ENCODE peak calls at places on chromosomes 11 and 22, in four cellular contexts. X, P, K and S are unnamed samples.

GRCh38 chr11:86660011-86660595 is 12.3 kb downstream of the ME3 start:
- DNase-seq in X (no peak), P (peak), K (no peak), S (no peak)

GRCh38 chr11:62958547-62959071 is 26.2 kb downstream of the SLC22A6 start:
- DNase-seq in X (no peak), P (no peak), K (no peak), S (no peak)

GRCh38 chr11:119728226-119728626 is 774 bp downstream of the NECTIN1 start:
- DNase-seq in X (no peak), P (no peak), K (no peak), S (no peak)

GRCh38 chr22:37546436-37547248 is 13.6 kb upstream of the CDC42EP1 start:
- DNase-seq in X (peak), P (peak), K (no peak), S (no peak)

GRCh38 chr11:104784684-104785460 is 113.4 kb downstream of the CASP12 start:
- DNase-seq in X (no peak), P (no peak), K (no peak), S (no peak)

GRCh38 chr22:49767355-49768062 is 60.2 kb downstream of the BRD1 start:
- DNase-seq in X (peak), P (peak), K (no peak), S (peak)

GRCh38 chr11:61869636-61870428 is 21.5 kb downstream of the FADS3 start:
- DNase-seq in X (no peak), P (no peak), K (no peak), S (no peak)

GRCh38 chr11:124882339-124883071 is 15.2 kb downstream of the ROBO4 start:
- DNase-seq in X (no peak), P (no peak), K (no peak), S (peak)

GRCh38 chr11:131888230-131888826 is 517.9 kb downstream of the NTM start:
- DNase-seq in X (no peak), P (peak), K (peak), S (no peak)

GRCh38 chr11:44016129-44016528 is 31.7 kb upstream of the ACCSL start:
- DNase-seq in X (no peak), P (peak), K (no peak), S (peak)

GRCh38 chr11:28697920-28698827 is 590.0 kb downstream of the METTL15 start:
- DNase-seq in X (no peak), P (peak), K (no peak), S (no peak)

GRCh38 chr11:19311306-19312030 is 70.7 kb upstream of the E2F8 start:
- DNase-seq in X (no peak), P (peak), K (no peak), S (no peak)

GRCh38 chr11:112780351-112781043 is 180.7 kb upstream of the NCAM1 start:
- DNase-seq in X (no peak), P (no peak), K (no peak), S (no peak)

GRCh38 chr11:2380807-2381350 is 3.8 kb downstream of the CD81 start:
- DNase-seq in X (peak), P (no peak), K (peak), S (peak)

GRCh38 chr22:42991010-42991651 is 23.8 kb downstream of the PACSIN2 start:
- DNase-seq in X (no peak), P (peak), K (no peak), S (no peak)

GRCh38 chr22:41565403-41566054 is 4.7 kb downstream of the CSDC2 start:
- DNase-seq in X (no peak), P (peak), K (no peak), S (no peak)

GRCh38 chr11:112520293-112520692 is 259.6 kb upstream of the PLET1 start:
- DNase-seq in X (no peak), P (no peak), K (no peak), S (no peak)

GRCh38 chr11:12598330-12599256 is 75.6 kb upstream of the TEAD1 start:
- DNase-seq in X (no peak), P (no peak), K (no peak), S (no peak)

GRCh38 chr11:63882555-63883242 is 34.3 kb downstream of the RCOR2 start:
- DNase-seq in X (peak), P (no peak), K (peak), S (no peak)

GRCh38 chr22:27997538-27997937 is 78.5 kb upstream of the PITPNB start:
- DNase-seq in X (peak), P (no peak), K (no peak), S (no peak)

GRCh38 chr11:116563028-116563712 is 209.6 kb downstream of the BUD13 start:
- DNase-seq in X (peak), P (peak), K (peak), S (no peak)

GRCh38 chr11:75337195-75337654 is 14.2 kb downstream of the ARRB1 start:
- DNase-seq in X (peak), P (peak), K (no peak), S (no peak)

GRCh38 chr22:27836181-27836580 is 34.6 kb upstream of the MN1 start:
- DNase-seq in X (no peak), P (peak), K (no peak), S (peak)

GRCh38 chr11:14318581-14318981 is 40.4 kb downstream of the RRAS2 start:
- DNase-seq in X (no peak), P (no peak), K (no peak), S (no peak)

GRCh38 chr11:1437500-1437899 is 47.8 kb downstream of the BRSK2 start:
- DNase-seq in X (no peak), P (peak), K (no peak), S (no peak)

GRCh38 chr11:2774173-2775082 is 74.6 kb upstream of the KCNQ1OT1 start:
- DNase-seq in X (peak), P (no peak), K (peak), S (peak)

GRCh38 chr11:83063073-83063754 is 8.5 kb downstream of the RAB30 start:
- DNase-seq in X (no peak), P (peak), K (no peak), S (no peak)

GRCh38 chr11:1225386-1226225 is 2.7 kb downstream of the MUC5B start:
- DNase-seq in X (peak), P (no peak), K (no peak), S (peak)

GRCh38 chr11:92753161-92753560 is 216.3 kb upstream of the MTNR1B start:
- DNase-seq in X (no peak), P (no peak), K (no peak), S (no peak)

GRCh38 chr11:73308003-73308962 is at the start of gene ARHGEF17:
- DNase-seq in X (peak), P (peak), K (peak), S (peak)

GRCh38 chr11:104738918-104739317 is 159.3 kb downstream of the CASP12 start:
- DNase-seq in X (no peak), P (no peak), K (no peak), S (no peak)

GRCh38 chr22:24516301-24516737 is 21.2 kb downstream of the UPB1 start:
- DNase-seq in X (no peak), P (peak), K (no peak), S (no peak)

GRCh38 chr11:35148163-35148562 is 9.2 kb downstream of the CD44 start:
- DNase-seq in X (no peak), P (no peak), K (no peak), S (no peak)

GRCh38 chr22:50314455-50315288 is 7.2 kb upstream of the PLXNB2 start:
- DNase-seq in X (peak), P (no peak), K (no peak), S (peak)

GRCh38 chr22:46829140-46829891 is 66.9 kb downstream of the TBC1D22A start:
- DNase-seq in X (no peak), P (peak), K (no peak), S (no peak)
- H3K4me3 ChIP-seq in X (no peak), P (peak), K (no peak), S (no peak)

DNA sequence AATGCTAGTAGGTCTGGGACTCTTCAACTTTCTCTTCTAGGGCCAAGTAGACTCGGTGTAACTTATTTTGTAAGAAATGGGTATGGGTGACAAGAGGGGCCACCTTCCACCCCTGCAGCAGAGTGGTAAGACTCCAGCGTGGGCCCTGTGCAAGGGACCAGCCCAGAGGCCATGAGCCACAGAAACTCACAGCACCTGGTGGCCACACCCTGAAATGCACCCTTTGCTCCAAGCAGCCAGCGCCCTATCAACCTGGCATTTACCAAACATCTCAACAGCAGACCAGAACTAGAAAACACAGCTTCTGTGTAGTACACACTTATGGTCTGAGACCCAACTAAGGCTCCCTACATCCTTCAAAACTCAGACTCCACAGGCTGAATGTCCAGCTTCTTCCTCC is 5.7 kb downstream of the CDCA5 start:
- DNase-seq in X (peak), P (peak), K (no peak), S (no peak)
- H3K4me3 ChIP-seq in X (no peak), P (no peak), K (no peak), S (no peak)

GRCh38 chr11:111236355-111236754 is 9.2 kb upstream of the POU2AF2 start:
- DNase-seq in X (no peak), P (no peak), K (no peak), S (no peak)
- H3K4me3 ChIP-seq in X (peak), P (peak), K (no peak), S (no peak)

GRCh38 chr22:19151329-19152191 is 1.5 kb upstream of the GSC2 start:
- DNase-seq in X (no peak), P (no peak), K (no peak), S (no peak)

GRCh38 chr22:19148417-19149046 is 1.6 kb downstream of the GSC2 start:
- DNase-seq in X (no peak), P (no peak), K (no peak), S (no peak)

GRCh38 chr22:19150482-19151328 is 613 bp upstream of the GSC2 start:
- DNase-seq in X (no peak), P (no peak), K (no peak), S (no peak)

GRCh38 chr22:19149047-19149883 is 827 bp downstream of the GSC2 start:
- DNase-seq in X (no peak), P (no peak), K (no peak), S (no peak)

DNA sequence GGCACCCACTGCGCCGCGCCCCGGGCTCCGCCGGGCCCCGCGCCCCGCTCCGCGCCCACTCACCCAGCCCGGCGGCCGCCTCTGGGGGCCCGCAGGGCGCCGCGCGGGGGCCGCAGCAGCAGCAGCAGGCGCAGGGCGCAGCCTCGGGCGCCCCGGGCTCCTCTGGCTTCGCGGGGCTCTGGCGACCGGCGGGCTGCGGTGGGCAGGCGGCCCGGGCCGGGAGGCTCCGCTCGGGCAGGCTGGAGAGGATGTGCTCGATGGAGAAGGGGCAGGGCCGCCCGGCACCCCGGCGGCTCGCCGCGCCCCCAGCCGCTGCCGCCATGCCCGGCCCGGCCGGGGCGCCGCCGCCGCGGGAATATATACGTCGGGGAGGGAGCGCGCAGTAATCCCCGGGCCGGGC is at the start of gene GSC2:
- DNase-seq in X (no peak), P (no peak), K (no peak), S (no peak)
- H3K4me3 ChIP-seq in X (peak), P (no peak), K (peak), S (peak)

GRCh38 chr11:68692115-68692514 is 7.8 kb downstream of the GAL start:
- DNase-seq in X (no peak), P (no peak), K (no peak), S (no peak)
- H3K4me3 ChIP-seq in X (no peak), P (no peak), K (no peak), S (no peak)

GRCh38 chr22:26446808-26447515 is 17.9 kb downstream of the ASPHD2 start:
- DNase-seq in X (no peak), P (no peak), K (no peak), S (no peak)
- H3K4me3 ChIP-seq in X (no peak), P (no peak), K (no peak), S (no peak)